ENCODE peak calls at places on chromosomes 13 and 19, in ten cellular contexts. W is T1000; V is natural killer cell; N is Ammon's horn; T is HT-29; K is colonic mucosa; M is HAP-1; L is HFF-Myc; U is nucleus accumbens; B is activated naive CD4-positive, alpha-beta T cell treated with anti-CD3 and anti-CD28 coated beads, Interleukin-2, amount 50 U/mL, for 72 hours. J is an unnamed sample.

GRCh38 chr19:10817291-10818038 is 18.5 kb downstream of the TMED1 start:
- DNase-seq in W (peak), V (no peak), N (no peak), T (no peak), K (peak), M (no peak), L (peak), U (no peak), B (no peak), J (peak)

GRCh38 chr19:8343483-8343844 is 402 bp upstream of the KANK3 start:
- DNase-seq in W (no peak), V (no peak), N (no peak), T (no peak), K (no peak), M (no peak), L (no peak), U (no peak), B (no peak), J (no peak)

GRCh38 chr13:46899801-46900200 is 2.9 kb upstream of the HTR2A start:
- DNase-seq in W (no peak), V (no peak), N (peak), T (no peak), K (no peak), M (no peak), L (no peak), U (no peak), B (no peak), J (no peak)

GRCh38 chr13:101455863-101456262 is 3.4 kb downstream of the ITGBL1 start:
- DNase-seq in W (no peak), V (no peak), N (no peak), T (peak), K (no peak), M (no peak), L (peak), U (no peak), B (no peak), J (peak)

GRCh38 chr13:106568225-106569003 is 477 bp upstream of the ARGLU1 start:
- DNase-seq in W (no peak), V (no peak), N (peak), T (no peak), K (no peak), M (no peak), L (peak), U (no peak), B (no peak), J (no peak)

GRCh38 chr19:57321164-57321563 is 892 bp downstream of the ZNF543 start:
- DNase-seq in W (no peak), V (no peak), N (no peak), T (peak), K (no peak), M (no peak), L (no peak), U (no peak), B (no peak), J (no peak)

GRCh38 chr13:65149687-65150086 is 2080.4 kb downstream of the PCDH9 start:
- DNase-seq in W (no peak), V (no peak), N (no peak), T (no peak), K (no peak), M (no peak), L (no peak), U (no peak), B (no peak), J (no peak)

GRCh38 chr13:50375792-50376191 is 360.5 kb downstream of the KCNRG start:
- DNase-seq in W (no peak), V (no peak), N (no peak), T (no peak), K (no peak), M (no peak), L (no peak), U (no peak), B (no peak), J (no peak)

GRCh38 chr19:7756258-7756657 is 6.8 kb upstream of the CLEC4M start:
- DNase-seq in W (no peak), V (no peak), N (no peak), T (no peak), K (no peak), M (no peak), L (no peak), U (no peak), B (no peak), J (no peak)

GRCh38 chr13:33487575-33488243 is 202.2 kb upstream of the STARD13 start:
- DNase-seq in W (no peak), V (no peak), N (peak), T (peak), K (peak), M (no peak), L (no peak), U (no peak), B (no peak), J (no peak)